ENCODE peak calls at places on chromosomes 16 and 17, in six cellular contexts. X is activated naive CD8-positive, alpha-beta T cell treated with anti-CD3 and anti-CD28 coated beads for 36 hours; B is tibial nerve; Z is MCF 10A; R is H54; L is ELF-1. I is an unnamed sample.

GRCh38 chr16:57283214-57283955 is 1.1 kb downstream of the PLLP start:
- DNase-seq in B (no peak), L (no peak), R (no peak), X (no peak), Z (no peak), I (no peak)

GRCh38 chr17:48595107-48595999 is 1.8 kb upstream of the HOXB5 start:
- DNase-seq in Z (no peak), X (no peak), R (no peak), B (no peak), L (peak; percentile 57), I (no peak)

GRCh38 chr16:2857451-2858244 is at the start of gene PRSS22:
- DNase-seq in Z (no peak), B (no peak), R (no peak), L (peak; percentile 61), X (no peak), I (no peak)

GRCh38 chr17:48551601-48552452 is 6.9 kb upstream of the HOXB2 start:
- DNase-seq in R (no peak), X (no peak), Z (no peak), B (no peak), L (peak; percentile 64), I (no peak)

GRCh38 chr17:71276071-71276470 is 844.7 kb upstream of the SOX9 start:
- DNase-seq in L (no peak), B (no peak), R (no peak), X (no peak), Z (peak; percentile 84), I (no peak)

GRCh38 chr17:72501404-72502110 is 380.7 kb downstream of the SOX9 start:
- DNase-seq in L (peak; percentile 42), X (no peak), B (peak; percentile 34), Z (no peak), R (no peak), I (no peak)

GRCh38 chr17:55086635-55087058 is 118.1 kb downstream of the STXBP4 start:
- DNase-seq in Z (peak; percentile 83), X (no peak), B (no peak), L (no peak), R (no peak), I (no peak)

GRCh38 chr16:71995038-71995437 is 5.2 kb downstream of the PKD1L3 start:
- DNase-seq in B (no peak), Z (no peak), X (no peak), L (no peak), R (no peak), I (no peak)

GRCh38 chr17:78618264-78619066 is 41.3 kb upstream of the DNAH17 start:
- DNase-seq in R (no peak), X (no peak), L (no peak), Z (peak; percentile 45), B (no peak), I (no peak)

GRCh38 chr17:55852734-55853133 is 101.9 kb downstream of the PCTP start:
- DNase-seq in R (no peak), B (no peak), X (no peak), Z (no peak), L (no peak), I (no peak)

GRCh38 chr17:81910840-81911276 is 341 bp downstream of the PCYT2 start:
- DNase-seq in R (peak; percentile 51), X (no peak), Z (no peak), L (no peak), B (no peak), I (no peak)

GRCh38 chr16:57976331-57976796 is 5.4 kb upstream of the CNGB1 start:
- DNase-seq in R (no peak), Z (peak; percentile 46), X (no peak), L (no peak), B (no peak), I (no peak)

GRCh38 chr16:17607075-17607509 is 136.3 kb upstream of the XYLT1 start:
- DNase-seq in L (no peak), B (no peak), R (no peak), X (peak; percentile 7), Z (no peak), I (no peak)

GRCh38 chr16:85754403-85754802 is 3.5 kb upstream of the C16orf74 start:
- DNase-seq in Z (no peak), L (no peak), X (no peak), B (no peak), R (no peak), I (no peak)

GRCh38 chr17:17598003-17598402 is 6.5 kb upstream of the PEMT start:
- DNase-seq in B (no peak), R (no peak), Z (no peak), X (no peak), L (no peak), I (no peak)

GRCh38 chr17:50533720-50534148 is 1.2 kb downstream of the EPN3 start:
- DNase-seq in Z (no peak), R (no peak), X (no peak), L (no peak), B (peak; percentile 48), I (peak; percentile 18)

GRCh38 chr17:29838961-29839360 is 91.1 kb downstream of the SSH2 start:
- DNase-seq in X (no peak), R (no peak), L (peak; percentile 55), B (no peak), Z (no peak), I (no peak)

GRCh38 chr17:3004150-3004801 is 59.1 kb downstream of the OR1D5 start:
- DNase-seq in Z (peak; percentile 97), X (peak; percentile 63), R (peak; percentile 97), L (no peak), B (peak; percentile 99), I (peak; percentile 77)

GRCh38 chr16:27221576-27222498 is 18.5 kb downstream of the KDM8 start:
- DNase-seq in L (no peak), Z (no peak), X (no peak), B (no peak), R (no peak), I (no peak)

GRCh38 chr16:19499481-19499880 is 22.4 kb downstream of the GDE1 start:
- DNase-seq in B (no peak), L (no peak), R (no peak), Z (no peak), X (no peak), I (no peak)

GRCh38 chr16:80682435-80683070 is 121.8 kb downstream of the CDYL2 start:
- DNase-seq in B (no peak), X (no peak), Z (no peak), L (no peak), R (peak; percentile 69), I (no peak)

I was measured in NCI-H2107.